ENCODE peak calls at places on chromosome 16, in eight cellular contexts. N is vagina, H is spleen, D is body of pancreas, T is prostate gland, R is gastrocnemius medialis, P is tibial nerve, I is stomach. S is an unnamed sample.

GRCh38 chr16:11497851-11498289 is 88.8 kb downstream of the LITAF start:
- DNase-seq in P (no peak), R (peak), N (no peak), D (no peak), I (no peak), T (no peak), H (no peak), S (no peak)

GRCh38 chr16:54129810-54130209 is 156.8 kb downstream of the IRX3 start:
- DNase-seq in P (no peak), N (no peak), I (no peak), D (no peak), R (no peak), T (no peak), H (no peak), S (no peak)

GRCh38 chr16:89787365-89787805 is 29.1 kb downstream of the FANCA start:
- DNase-seq in H (no peak), T (no peak), P (no peak), R (no peak), D (no peak), I (no peak), N (no peak), S (no peak)

GRCh38 chr16:19843371-19843770 is 41.3 kb downstream of the GPRC5B start:
- DNase-seq in R (no peak), T (no peak), H (no peak), P (no peak), D (no peak), I (no peak), N (no peak), S (no peak)

GRCh38 chr16:66521951-66522771 is 27.8 kb downstream of the TK2 start:
- DNase-seq in P (no peak), T (no peak), D (peak), I (peak), N (peak), R (no peak), H (peak), S (no peak)

GRCh38 chr16:1214693-1215092 is 10.4 kb downstream of the TPSG1 start:
- DNase-seq in H (no peak), N (no peak), I (no peak), D (no peak), R (no peak), P (no peak), T (no peak), S (no peak)

GRCh38 chr16:56279132-56279531 is 87.8 kb downstream of the GNAO1 start:
- DNase-seq in H (peak), N (no peak), P (no peak), I (peak), R (no peak), D (no peak), T (no peak), S (no peak)

GRCh38 chr16:72455743-72456659 is 284.0 kb upstream of the PMFBP1 start:
- DNase-seq in I (peak), R (no peak), T (peak), D (peak), H (no peak), P (no peak), N (no peak), S (no peak)

GRCh38 chr16:75053791-75054555 is 55.1 kb downstream of the ZNRF1 start:
- DNase-seq in N (no peak), I (peak), H (no peak), D (peak), P (peak), T (peak), R (peak), S (peak)

GRCh38 chr16:27453476-27453825 is 51.5 kb downstream of the IL21R start:
- DNase-seq in R (no peak), I (no peak), T (no peak), P (no peak), D (no peak), N (no peak), H (no peak), S (no peak)

GRCh38 chr16:27452569-27453475 is 50.8 kb downstream of the IL21R start:
- DNase-seq in R (no peak), D (no peak), P (no peak), H (no peak), N (no peak), I (no peak), T (no peak), S (peak)

GRCh38 chr16:27449434-27450188 is 47.6 kb downstream of the IL21R start:
- DNase-seq in N (no peak), D (peak), R (no peak), H (peak), P (no peak), I (peak), T (no peak), S (no peak)

GRCh38 chr16:27448531-27449433 is 46.8 kb downstream of the IL21R start:
- DNase-seq in H (no peak), T (no peak), P (no peak), N (no peak), D (no peak), R (no peak), I (no peak), S (peak)

GRCh38 chr16:27450836-27451341 is 48.9 kb downstream of the IL21R start:
- DNase-seq in T (no peak), I (no peak), N (no peak), H (no peak), P (no peak), D (no peak), R (no peak), S (no peak)
- TF ChIP-seq POLR2A in T (no peak), I (no peak), N (no peak), H (no peak), P (no peak), D (no peak), R (no peak), S (no peak)

GRCh38 chr16:78609542-78610253 is 510.2 kb downstream of the WWOX start:
- DNase-seq in N (no peak), H (no peak), I (no peak), P (no peak), R (no peak), T (no peak), D (no peak), S (no peak)

GRCh38 chr16:78607022-78607421 is 507.6 kb downstream of the WWOX start:
- DNase-seq in I (no peak), P (no peak), R (no peak), H (no peak), T (no peak), D (no peak), N (no peak), S (no peak)

GRCh38 chr16:78607465-78607864 is 508.0 kb downstream of the WWOX start:
- DNase-seq in T (no peak), P (no peak), R (no peak), I (no peak), H (no peak), N (no peak), D (no peak), S (no peak)

GRCh38 chr16:78606572-78606971 is 507.1 kb downstream of the WWOX start:
- DNase-seq in D (no peak), P (no peak), I (no peak), T (no peak), H (no peak), R (no peak), N (no peak), S (no peak)

GRCh38 chr16:78608305-78608776 is 508.9 kb downstream of the WWOX start:
- DNase-seq in P (no peak), T (no peak), N (no peak), I (no peak), R (no peak), D (peak), H (no peak), S (no peak)
- H3K27ac ChIP-seq in P (peak), T (no peak), N (peak), I (peak), R (no peak), D (no peak), H (no peak), S (peak)

DNA sequence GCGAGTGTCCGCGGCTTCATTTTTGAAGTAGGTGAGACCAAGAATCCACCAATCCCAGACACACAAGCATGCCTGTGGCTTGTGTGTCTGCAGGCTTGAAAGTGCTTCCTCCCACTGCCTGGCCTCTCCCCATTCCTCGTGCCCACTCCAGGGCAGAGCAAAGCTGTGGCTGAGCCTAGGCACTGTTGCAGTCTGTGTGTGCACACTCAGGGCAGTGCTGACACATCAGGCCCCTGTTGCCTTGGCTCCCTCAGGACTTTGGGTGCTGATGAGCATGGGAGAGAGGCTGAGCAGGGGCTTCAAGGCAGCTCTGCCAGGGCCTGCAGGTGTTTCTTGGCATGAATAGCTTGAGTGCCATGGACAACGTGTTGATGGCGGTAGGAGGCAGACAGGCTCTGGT is 776.7 kb downstream of the CDH11 start:
- DNase-seq in N (no peak), T (no peak), D (no peak), H (peak), R (no peak), I (no peak), P (no peak), S (no peak)
- TF ChIP-seq POLR2A in N (no peak), T (no peak), D (no peak), H (no peak), R (no peak), I (no peak), P (no peak), S (no peak)

GRCh38 chr16:22397459-22397858 is 23.0 kb upstream of the CDR2 start:
- DNase-seq in T (no peak), D (no peak), H (no peak), P (no peak), I (no peak), N (no peak), R (no peak), S (no peak)

GRCh38 chr16:22400899-22401298 is 26.5 kb upstream of the CDR2 start:
- DNase-seq in T (no peak), P (no peak), D (peak), H (no peak), R (peak), N (no peak), I (no peak), S (no peak)

GRCh38 chr16:22397931-22398330 is 23.5 kb upstream of the CDR2 start:
- DNase-seq in I (no peak), D (no peak), P (no peak), N (no peak), H (no peak), T (no peak), R (no peak), S (no peak)

GRCh38 chr16:22402191-22402590 is 27.8 kb upstream of the CDR2 start:
- DNase-seq in T (no peak), I (no peak), P (no peak), N (no peak), D (no peak), R (no peak), H (no peak), S (no peak)
- H3K27ac ChIP-seq in T (no peak), I (no peak), P (no peak), N (no peak), D (no peak), R (no peak), H (no peak), S (no peak)

S was measured in heart left ventricle.